ENCODE peak calls at places on chromosomes 5 and 9, in six cellular contexts. D is HTR-8/SVneo; C is NCI-H1105; T is nephron progenitor cell; U is body of pancreas; J is CD4-positive, alpha-beta T cell. X is an unnamed sample.

GRCh38 chr9:91693226-91693625 is 256.8 kb downstream of the ROR2 start:
- DNase-seq in D (no peak), C (no peak), T (no peak), U (no peak), J (no peak), X (no peak)

GRCh38 chr9:13863112-13863511 is 450.8 kb downstream of the NFIB start:
- DNase-seq in D (no peak), C (no peak), T (peak; percentile 7), U (peak; percentile 11), J (no peak), X (no peak)

GRCh38 chr5:65721050-65721774 is 697 bp downstream of the SGTB start:
- DNase-seq in D (peak; percentile 59), C (peak; percentile 12), T (peak; percentile 46), U (peak; percentile 68), J (no peak), X (peak; percentile 53)

GRCh38 chr9:70587143-70587710 is 172.8 kb upstream of the KLF9 start:
- DNase-seq in D (no peak), C (no peak), T (no peak), U (no peak), J (no peak), X (no peak)

GRCh38 chr9:8644571-8644970 is 845.0 kb upstream of the DMAC1 start:
- DNase-seq in D (no peak), C (no peak), T (no peak), U (no peak), J (no peak), X (no peak)

GRCh38 chr9:35832814-35833213 is 3.8 kb downstream of the TMEM8B start:
- DNase-seq in D (no peak), C (no peak), T (no peak), U (peak; percentile 56), J (no peak), X (peak; percentile 59)

GRCh38 chr9:69885474-69885929 is 64.9 kb downstream of the CFAP95 start:
- DNase-seq in D (peak; percentile 28), C (no peak), T (no peak), U (no peak), J (no peak), X (no peak)

GRCh38 chr5:150172147-150172546 is 5.6 kb downstream of the CDX1 start:
- DNase-seq in D (no peak), C (no peak), T (no peak), U (no peak), J (no peak), X (no peak)

GRCh38 chr5:143516249-143516648 is 112.8 kb upstream of the NR3C1 start:
- DNase-seq in D (no peak), C (no peak), T (no peak), U (no peak), J (no peak), X (no peak)

GRCh38 chr5:151694035-151694485 is 7.3 kb upstream of the SPARC start:
- DNase-seq in D (no peak), C (no peak), T (no peak), U (no peak), J (no peak), X (no peak)

GRCh38 chr5:19767987-19768386 is 220.0 kb downstream of the CDH18 start:
- DNase-seq in D (no peak), C (no peak), T (no peak), U (no peak), J (no peak), X (no peak)

GRCh38 chr5:165328856-165329255 is 1823.4 kb downstream of the MAT2B start:
- DNase-seq in D (no peak), C (no peak), T (no peak), U (no peak), J (no peak), X (no peak)

GRCh38 chr5:143355710-143356109 is 47.8 kb downstream of the NR3C1 start:
- DNase-seq in D (peak; percentile 87), C (peak; percentile 50), T (no peak), U (peak; percentile 73), J (peak; percentile 57), X (peak; percentile 67)

GRCh38 chr5:55188656-55189380 is 15.8 kb upstream of the CDC20B start:
- DNase-seq in D (no peak), C (no peak), T (no peak), U (no peak), J (no peak), X (no peak)

GRCh38 chr9:103889989-103890388 is 204.1 kb upstream of the SMC2 start:
- DNase-seq in D (no peak), C (no peak), T (no peak), U (no peak), J (no peak), X (no peak)

GRCh38 chr9:110769667-110770066 is 101.1 kb downstream of the MUSK start:
- DNase-seq in D (no peak), C (no peak), T (no peak), U (no peak), J (no peak), X (no peak)

GRCh38 chr5:39547548-39548154 is 122.9 kb upstream of the DAB2 start:
- DNase-seq in D (peak; percentile 70), C (peak; percentile 19), T (peak; percentile 25), U (peak; percentile 20), J (no peak), X (no peak)

GRCh38 chr9:76026796-76027195 is 136.3 kb downstream of the PCSK5 start:
- DNase-seq in D (no peak), C (no peak), T (no peak), U (no peak), J (no peak), X (no peak)

GRCh38 chr9:85040806-85041575 is 371.5 kb downstream of the NTRK2 start:
- DNase-seq in D (no peak), C (no peak), T (no peak), U (peak; percentile 38), J (no peak), X (no peak)

GRCh38 chr5:178415353-178415752 is 174.8 kb downstream of the COL23A1 start:
- DNase-seq in D (no peak), C (no peak), T (no peak), U (no peak), J (no peak), X (no peak)

GRCh38 chr5:171874210-171874609 is 88.6 kb downstream of the SMIM23 start:
- DNase-seq in D (no peak), C (no peak), T (no peak), U (no peak), J (no peak), X (no peak)

GRCh38 chr9:2053883-2054845 is 39.0 kb downstream of the SMARCA2 start:
- DNase-seq in D (no peak), C (no peak), T (peak; percentile 7), U (peak; percentile 14), J (peak; percentile 54), X (peak; percentile 33)

GRCh38 chr5:91957671-91958070 is 574.6 kb upstream of the ARRDC3 start:
- DNase-seq in D (no peak), C (no peak), T (no peak), U (no peak), J (no peak), X (no peak)

GRCh38 chr5:39381376-39381775 is 17.1 kb upstream of the C9 start:
- DNase-seq in D (no peak), C (no peak), T (no peak), U (no peak), J (no peak), X (no peak)

GRCh38 chr9:136505406-136506403 is 22.9 kb upstream of the SEC16A start:
- DNase-seq in D (no peak), C (no peak), T (no peak), U (no peak), J (no peak), X (no peak)

GRCh38 chr9:70765935-70766334 is 351.5 kb upstream of the KLF9 start:
- DNase-seq in D (no peak), C (no peak), T (no peak), U (no peak), J (no peak), X (no peak)

GRCh38 chr5:154117930-154118329 is 72.6 kb upstream of the GALNT10 start:
- DNase-seq in D (no peak), C (no peak), T (peak; percentile 20), U (no peak), J (no peak), X (no peak)

X was measured in stomach.